ENCODE peak calls at places on chromosomes 7 and 10, in seven cellular contexts. O, J, F, H, L, I and R are unnamed samples. For H3K27me3, the result is how much of the 10 kb centered on the place peaks cover.

GRCh38 chr10:65358565-65358964 is 1567.3 kb upstream of the LRRTM3 start:
- DNase-seq in O (no peak), J (peak), F (no peak), H (no peak), L (peak), I (no peak), R (no peak)

GRCh38 chr10:436013-436697 is 253.3 kb downstream of the DIP2C start:
- DNase-seq in O (no peak), J (no peak), F (no peak), H (no peak), L (peak), I (no peak), R (no peak)

GRCh38 chr7:74656421-74656910 is 1.1 kb upstream of the GTF2I start:
- DNase-seq in O (peak), J (peak), F (peak), H (peak), L (peak), I (no peak), R (no peak)

GRCh38 chr7:92769361-92769633 is 67.1 kb downstream of the CDK6 start:
- DNase-seq in O (no peak), J (no peak), F (no peak), H (no peak), L (no peak), I (no peak), R (no peak)

GRCh38 chr10:90125966-90126600 is 424.7 kb downstream of the KIF20B start:
- DNase-seq in O (no peak), J (no peak), F (peak), H (no peak), L (no peak), I (peak), R (no peak)

GRCh38 chr10:5343561-5343960 is 21.2 kb upstream of the UCN3 start:
- DNase-seq in O (no peak), J (no peak), F (no peak), H (no peak), L (no peak), I (no peak), R (no peak)

GRCh38 chr10:117112220-117112619 is 25.9 kb downstream of the VAX1 start:
- DNase-seq in O (no peak), J (no peak), F (no peak), H (no peak), L (no peak), I (no peak), R (no peak)

GRCh38 chr10:18414061-18414460 is 237.3 kb downstream of the NSUN6 start:
- DNase-seq in O (no peak), J (no peak), F (no peak), H (no peak), L (no peak), I (no peak), R (no peak)

GRCh38 chr7:55431898-55432297 is 66.8 kb downstream of the LANCL2 start:
- DNase-seq in O (no peak), J (no peak), F (no peak), H (no peak), L (no peak), I (no peak), R (no peak)

GRCh38 chr10:12719365-12719764 is 282.1 kb downstream of the CCDC3 start:
- DNase-seq in O (no peak), J (no peak), F (no peak), H (no peak), L (no peak), I (peak), R (no peak)

GRCh38 chr7:5177060-5177459 is 13.0 kb upstream of the WIPI2 start:
- DNase-seq in O (no peak), J (peak), F (peak), H (no peak), L (no peak), I (no peak), R (no peak)

GRCh38 chr10:25453619-25454018 is 278.8 kb downstream of the GPR158 start:
- DNase-seq in O (no peak), J (no peak), F (no peak), H (no peak), L (no peak), I (no peak), R (no peak)

GRCh38 chr7:115099906-115100305 is 178.0 kb downstream of the MDFIC start:
- DNase-seq in O (no peak), J (no peak), F (peak), H (no peak), L (no peak), I (peak), R (no peak)

GRCh38 chr7:44971991-44972441 is 6.8 kb downstream of the MYO1G start:
- DNase-seq in O (no peak), J (no peak), F (no peak), H (no peak), L (no peak), I (no peak), R (no peak)

GRCh38 chr7:44368885-44369284 is 43.5 kb upstream of the CAMK2B start:
- DNase-seq in O (no peak), J (no peak), F (no peak), H (no peak), L (no peak), I (peak), R (no peak)

GRCh38 chr7:159272739-159273138 is 128.1 kb upstream of the VIPR2 start:
- DNase-seq in O (no peak), J (peak), F (no peak), H (no peak), L (no peak), I (no peak), R (no peak)

GRCh38 chr10:48215148-48215982 is 59.1 kb downstream of the FRMPD2 start:
- DNase-seq in O (peak), J (peak), F (no peak), H (no peak), L (peak), I (peak), R (no peak)

GRCh38 chr7:137160236-137160635 is 183.3 kb downstream of the PTN start:
- DNase-seq in O (no peak), J (no peak), F (peak), H (no peak), L (no peak), I (no peak), R (no peak)

GRCh38 chr10:70776455-70777005 is 8.6 kb downstream of the TBATA start:
- DNase-seq in O (no peak), J (no peak), F (no peak), H (no peak), L (peak), I (no peak), R (no peak)

GRCh38 chr7:7221602-7222038 is 39.3 kb downstream of the C1GALT1 start:
- DNase-seq in O (no peak), J (no peak), F (peak), H (no peak), L (no peak), I (peak), R (peak)

GRCh38 chr10:127679642-127680255 is 57.2 kb upstream of the FOXI2 start:
- DNase-seq in O (peak), J (no peak), F (no peak), H (no peak), L (no peak), I (no peak), R (no peak)

GRCh38 chr7:132575987-132576722 is at the start of gene PLXNA4:
- DNase-seq in O (no peak), J (no peak), F (peak), H (no peak), L (no peak), I (no peak), R (no peak)

GRCh38 chr7:28731092-28731491 is 227.0 kb downstream of the TRIL start:
- DNase-seq in O (no peak), J (no peak), F (no peak), H (no peak), L (no peak), I (no peak), R (no peak)

GRCh38 chr7:158832994-158833393 is 3.7 kb upstream of the ESYT2 start:
- DNase-seq in O (no peak), J (no peak), F (no peak), H (no peak), L (no peak), I (no peak), R (no peak)

GRCh38 chr10:60883187-60883586 is 60.8 kb downstream of the RHOBTB1 start:
- DNase-seq in O (peak), J (peak), F (peak), H (no peak), L (peak), I (peak), R (no peak)

GRCh38 chr10:114855776-114856543 is 34.4 kb downstream of the FHIP2A start:
- DNase-seq in O (no peak), J (no peak), F (peak), H (no peak), L (no peak), I (peak), R (no peak)

GRCh38 chr7:150420242-150420641 is 30.2 kb upstream of the GIMAP8 start:
- DNase-seq in O (no peak), J (no peak), F (no peak), H (no peak), L (no peak), I (no peak), R (no peak)

GRCh38 chr7:157905740-157906461 is 569.1 kb downstream of the DNAJB6 start:
- DNase-seq in O (no peak), J (peak), F (no peak), H (no peak), L (no peak), I (no peak), R (no peak)

GRCh38 chr10:36504752-36505151 is 620.6 kb upstream of the ANKRD30A start:
- DNase-seq in O (no peak), J (no peak), F (no peak), H (no peak), L (no peak), I (no peak), R (no peak)

GRCh38 chr7:45036801-45037200 is 36.8 kb downstream of the CCM2 start:
- DNase-seq in O (no peak), J (no peak), F (no peak), H (no peak), L (no peak), I (no peak), R (no peak)

DNA sequence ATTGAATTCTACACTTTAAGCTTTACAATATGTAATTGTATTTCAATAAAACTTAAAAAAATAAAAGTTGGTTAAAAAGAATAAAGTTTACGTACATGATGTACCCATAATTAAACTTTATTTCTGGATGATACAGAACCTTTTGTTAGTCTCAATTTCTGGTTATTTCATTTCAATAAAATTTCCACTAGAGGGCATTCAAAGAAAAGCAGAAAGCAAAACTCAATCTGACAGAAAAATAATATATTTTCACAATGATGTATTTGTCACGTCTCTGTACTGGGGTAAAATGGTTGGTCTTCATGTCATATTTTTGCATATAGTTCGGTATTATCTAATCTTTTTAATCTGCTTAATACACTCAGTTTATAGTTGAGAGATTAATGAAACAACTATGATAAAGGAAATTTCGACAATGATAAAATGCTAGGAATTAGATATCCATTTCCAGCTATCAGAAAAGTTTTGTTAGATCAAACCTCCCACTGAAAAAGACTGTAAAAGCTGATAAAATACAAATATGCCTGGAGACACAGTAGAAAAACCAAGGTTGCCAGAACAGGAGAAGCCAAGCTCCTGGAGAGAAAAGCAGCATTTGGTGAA is 27.4 kb downstream of the ASZ1 start:
- DNase-seq in O (no peak), J (no peak), F (no peak), H (no peak), L (no peak), I (no peak), R (no peak)
- TF ChIP-seq CTCF in O (peak), J (no peak), F (peak), H (peak), L (peak), I (peak), R (peak)

DNA sequence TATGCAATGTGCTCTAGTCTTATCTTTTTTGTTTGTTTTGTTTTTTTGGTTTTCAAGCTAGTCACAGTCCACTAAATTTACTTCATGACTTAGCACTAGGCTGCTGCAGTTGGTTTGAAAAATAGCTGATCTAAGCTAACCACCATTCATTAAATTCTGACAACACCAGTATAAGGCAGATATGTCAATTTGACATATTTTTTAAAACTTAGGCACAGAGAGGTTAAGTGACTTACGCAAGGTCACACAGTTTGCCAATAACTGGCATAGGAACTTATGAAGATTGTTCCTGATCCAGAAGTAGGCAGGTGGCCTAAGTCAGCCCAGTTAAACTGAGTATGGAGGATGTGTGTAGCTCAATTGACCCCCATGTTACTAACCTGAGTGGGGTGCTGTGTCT is 377.3 kb upstream of the NFE2L3 start:
- DNase-seq in O (no peak), J (no peak), F (no peak), H (no peak), L (no peak), I (no peak), R (no peak)
- H3K27me3 ChIP-seq in O (under half), J (under half), F (under half), H (under half), L (under half), I (under half), R (under half)

GRCh38 chr10:53886325-53887300 is 914.4 kb downstream of the PCDH15 start:
- DNase-seq in O (no peak), J (no peak), F (no peak), H (no peak), L (no peak), I (no peak), R (no peak)
- TF ChIP-seq CTCF in O (no peak), J (no peak), F (no peak), H (no peak), L (no peak), I (no peak), R (no peak)

GRCh38 chr7:27105161-27106122 is 3.0 kb upstream of the HOXA2 start:
- DNase-seq in O (no peak), J (no peak), F (peak), H (no peak), L (no peak), I (no peak), R (no peak)

GRCh38 chr7:27107901-27108381 is 5.5 kb upstream of the HOXA2 start:
- DNase-seq in O (no peak), J (no peak), F (peak), H (no peak), L (no peak), I (no peak), R (no peak)

GRCh38 chr7:27106906-27107250 is 4.4 kb upstream of the HOXA2 start:
- DNase-seq in O (no peak), J (no peak), F (no peak), H (no peak), L (no peak), I (no peak), R (no peak)

GRCh38 chr7:27107391-27107900 is 5.0 kb upstream of the HOXA2 start:
- DNase-seq in O (no peak), J (no peak), F (peak), H (no peak), L (no peak), I (no peak), R (no peak)

GRCh38 chr7:27106181-27106905 is 3.9 kb upstream of the HOXA2 start:
- DNase-seq in O (no peak), J (no peak), F (peak), H (no peak), L (no peak), I (no peak), R (no peak)
- H3K27me3 ChIP-seq in O (under half), J (half or more), F (half or more), H (under half), L (under half), I (under half), R (under half)

DNA sequence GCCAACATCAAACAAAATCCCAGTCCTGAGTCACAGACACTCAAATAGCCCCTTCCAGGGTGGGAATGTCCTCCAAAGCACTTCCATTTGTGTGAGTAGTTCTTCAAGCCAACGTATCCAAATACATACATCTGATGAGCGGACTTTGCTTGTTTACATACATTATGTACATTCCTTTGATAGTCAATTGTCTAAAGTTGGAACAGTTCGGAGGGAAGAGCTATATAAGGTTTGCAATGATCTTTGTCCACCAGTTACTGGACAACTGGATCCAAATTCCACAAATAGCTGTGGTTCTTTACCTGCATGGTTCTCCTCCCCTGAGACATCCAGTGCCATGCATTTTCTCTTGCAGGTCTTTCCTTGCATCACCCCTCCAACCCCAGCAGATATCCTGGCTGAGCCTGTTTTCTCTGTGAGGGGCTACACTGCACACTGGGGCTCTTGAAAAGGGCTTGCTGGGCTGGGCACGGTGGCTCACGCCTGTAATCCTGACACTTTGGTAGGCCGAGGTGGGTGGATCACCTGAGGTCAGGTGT is 4.7 kb upstream of the MGMT start:
- DNase-seq in O (no peak), J (no peak), F (no peak), H (no peak), L (peak), I (no peak), R (no peak)
- TF ChIP-seq CTCF in O (no peak), J (no peak), F (no peak), H (no peak), L (no peak), I (no peak), R (no peak)

GRCh38 chr10:123995082-123995460 is 98.3 kb downstream of the CHST15 start:
- DNase-seq in O (no peak), J (no peak), F (no peak), H (no peak), L (no peak), I (peak), R (peak)

GRCh38 chr10:123995461-123996131 is 97.8 kb downstream of the CHST15 start:
- DNase-seq in O (peak), J (peak), F (peak), H (peak), L (peak), I (peak), R (peak)

GRCh38 chr10:123993534-123994416 is 99.6 kb downstream of the CHST15 start:
- DNase-seq in O (no peak), J (no peak), F (no peak), H (no peak), L (no peak), I (no peak), R (no peak)

GRCh38 chr10:123996302-123996701 is 97.1 kb downstream of the CHST15 start:
- DNase-seq in O (no peak), J (no peak), F (no peak), H (no peak), L (no peak), I (peak), R (no peak)

DNA sequence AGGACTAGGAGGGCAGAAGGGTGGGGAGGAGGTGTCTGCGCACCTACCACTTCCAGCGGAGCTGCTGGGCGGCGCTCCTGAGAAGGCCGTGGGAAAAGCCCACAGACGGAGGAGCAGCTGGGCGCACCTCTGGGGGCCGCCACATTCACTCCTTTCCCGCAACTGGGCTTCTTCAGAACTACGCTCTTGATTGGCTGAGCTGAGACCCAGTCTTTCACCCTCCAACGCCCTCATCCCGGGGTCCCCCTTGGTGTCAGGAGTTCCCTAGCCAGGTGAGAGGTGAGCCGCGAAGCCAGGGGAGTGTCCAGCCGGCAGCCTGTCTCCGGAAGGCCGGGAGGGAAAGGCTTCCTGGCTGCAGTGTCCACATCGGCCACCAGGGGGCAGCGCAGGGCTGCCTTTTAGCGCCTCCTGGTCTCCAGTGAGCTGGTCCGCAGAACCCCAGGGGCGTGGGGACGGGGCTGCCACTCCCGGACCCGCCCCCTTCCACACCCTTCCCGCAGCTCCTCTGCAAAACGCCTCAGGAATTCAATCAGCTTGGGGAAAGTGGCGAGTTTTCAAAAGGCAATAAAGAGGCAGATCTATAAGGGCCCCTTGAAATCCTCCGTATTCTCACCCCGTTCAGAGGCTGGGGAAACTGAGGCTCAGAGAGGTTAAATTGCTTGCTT is 98.8 kb downstream of the CHST15 start:
- DNase-seq in O (peak), J (peak), F (peak), H (peak), L (peak), I (peak), R (peak)
- H3K27me3 ChIP-seq in O (under half), J (half or more), F (under half), H (under half), L (under half), I (under half), R (under half)

DNA sequence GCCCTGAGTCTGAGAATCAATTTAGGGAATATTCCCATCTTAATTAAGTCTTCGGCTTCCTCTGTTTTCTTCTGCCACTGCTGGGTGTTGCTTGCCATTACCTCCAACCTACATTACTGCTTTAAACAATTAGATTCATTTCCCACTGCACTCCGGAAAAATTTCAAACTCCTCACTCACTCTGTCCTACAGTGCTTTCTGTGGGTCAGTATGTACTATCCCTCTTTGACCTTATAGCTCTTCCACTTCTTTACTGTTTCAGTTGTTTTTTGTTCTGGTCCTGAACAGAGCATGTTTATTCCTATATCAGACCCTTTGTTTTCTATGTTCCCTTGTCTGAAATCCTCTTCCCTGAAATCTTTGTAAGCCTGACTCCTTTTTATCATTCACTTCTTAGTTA is 160.6 kb downstream of the MAGI2 start:
- DNase-seq in O (no peak), J (no peak), F (no peak), H (no peak), L (no peak), I (no peak), R (no peak)
- TF ChIP-seq CTCF in O (no peak), J (no peak), F (no peak), H (no peak), L (no peak), I (no peak), R (no peak)

GRCh38 chr7:36203081-36203775 is 50.2 kb downstream of the EEPD1 start:
- DNase-seq in O (no peak), J (no peak), F (no peak), H (no peak), L (no peak), I (no peak), R (no peak)
- H3K27me3 ChIP-seq in O (under half), J (under half), F (under half), H (under half), L (under half), I (under half), R (under half)

GRCh38 chr10:26574783-26575182 is 122.7 kb upstream of the PDSS1 start:
- DNase-seq in O (no peak), J (no peak), F (no peak), H (peak), L (no peak), I (no peak), R (no peak)

GRCh38 chr10:26579256-26580063 is 118.0 kb upstream of the PDSS1 start:
- DNase-seq in O (no peak), J (no peak), F (no peak), H (no peak), L (no peak), I (no peak), R (no peak)

GRCh38 chr10:26571655-26572054 is 125.8 kb upstream of the PDSS1 start:
- DNase-seq in O (no peak), J (no peak), F (no peak), H (peak), L (no peak), I (peak), R (no peak)

GRCh38 chr10:26573674-26574073 is 123.8 kb upstream of the PDSS1 start:
- DNase-seq in O (no peak), J (no peak), F (no peak), H (no peak), L (no peak), I (no peak), R (no peak)
- TF ChIP-seq CTCF in O (peak), J (no peak), F (no peak), H (peak), L (peak), I (no peak), R (peak)